ENCODE peak calls at places on chromosomes 12 and 14, in six cellular contexts. One of them, this sample, is unnamed.

GRCh38 chr12:79381246-79382208 is 309.2 kb downstream of the PAWR start:
- DNase-seq in K562: no peak
- DNase-seq in HepG2: no peak
- DNase-seq in A549: no peak
- DNase-seq in GM12878: no peak
- DNase-seq in endothelial cell of umbilical vein: no peak
- DNase-seq in this sample: no peak

GRCh38 chr12:49341777-49342065 is 4.7 kb upstream of the C1QL4 start:
- DNase-seq in endothelial cell of umbilical vein: no peak
- DNase-seq in HepG2: no peak
- DNase-seq in K562: no peak
- DNase-seq in GM12878: no peak
- DNase-seq in A549: no peak
- DNase-seq in this sample: no peak

GRCh38 chr12:95942532-95943230 is at the start of gene CCDC38:
- DNase-seq in endothelial cell of umbilical vein: no peak
- DNase-seq in K562: peak
- DNase-seq in A549: peak
- DNase-seq in HepG2: peak
- DNase-seq in GM12878: peak
- DNase-seq in this sample: peak

GRCh38 chr12:25248137-25248536 is 2.6 kb downstream of the KRAS start:
- DNase-seq in K562: no peak
- DNase-seq in GM12878: no peak
- DNase-seq in endothelial cell of umbilical vein: no peak
- DNase-seq in HepG2: no peak
- DNase-seq in A549: no peak
- DNase-seq in this sample: no peak

GRCh38 chr12:124057691-124058090 is 84.7 kb downstream of the ZNF664 start:
- DNase-seq in A549: no peak
- DNase-seq in GM12878: no peak
- DNase-seq in K562: no peak
- DNase-seq in HepG2: no peak
- DNase-seq in endothelial cell of umbilical vein: no peak
- DNase-seq in this sample: no peak

GRCh38 chr14:51776102-51776894 is 84.1 kb upstream of the GNG2 start:
- DNase-seq in K562: peak
- DNase-seq in A549: peak
- DNase-seq in HepG2: peak
- DNase-seq in GM12878: no peak
- DNase-seq in endothelial cell of umbilical vein: peak
- DNase-seq in this sample: peak

GRCh38 chr14:53925201-53925766 is 31.3 kb downstream of the BMP4 start:
- DNase-seq in A549: no peak
- DNase-seq in GM12878: no peak
- DNase-seq in HepG2: no peak
- DNase-seq in endothelial cell of umbilical vein: no peak
- DNase-seq in K562: no peak
- DNase-seq in this sample: no peak

GRCh38 chr14:104331871-104332605 is 193.7 kb downstream of the KIF26A start:
- DNase-seq in endothelial cell of umbilical vein: no peak
- DNase-seq in K562: no peak
- DNase-seq in HepG2: no peak
- DNase-seq in A549: no peak
- DNase-seq in GM12878: no peak
- DNase-seq in this sample: no peak

GRCh38 chr12:49580572-49581535 is 12.9 kb upstream of the MCRS1 start:
- DNase-seq in HepG2: peak
- DNase-seq in K562: peak
- DNase-seq in endothelial cell of umbilical vein: peak
- DNase-seq in GM12878: no peak
- DNase-seq in A549: peak
- DNase-seq in this sample: peak

GRCh38 chr14:71175491-71175890 is 268.2 kb downstream of the PCNX1 start:
- DNase-seq in A549: no peak
- DNase-seq in GM12878: no peak
- DNase-seq in endothelial cell of umbilical vein: no peak
- DNase-seq in HepG2: no peak
- DNase-seq in K562: no peak
- DNase-seq in this sample: no peak

GRCh38 chr14:68789798-68790655 is 2.8 kb downstream of the ZFP36L1 start:
- DNase-seq in K562: no peak
- DNase-seq in A549: no peak
- DNase-seq in HepG2: no peak
- DNase-seq in endothelial cell of umbilical vein: peak
- DNase-seq in GM12878: no peak
- DNase-seq in this sample: no peak

GRCh38 chr12:18224745-18225144 is 36.6 kb upstream of the PIK3C2G start:
- DNase-seq in GM12878: no peak
- DNase-seq in K562: no peak
- DNase-seq in HepG2: peak
- DNase-seq in endothelial cell of umbilical vein: no peak
- DNase-seq in A549: peak
- DNase-seq in this sample: peak

GRCh38 chr12:124786065-124786964 is 77.3 kb downstream of the SCARB1 start:
- DNase-seq in HepG2: no peak
- DNase-seq in endothelial cell of umbilical vein: peak
- DNase-seq in A549: no peak
- DNase-seq in GM12878: no peak
- DNase-seq in K562: peak
- DNase-seq in this sample: no peak

GRCh38 chr12:6294533-6295186 is 15.8 kb upstream of the PLEKHG6 start:
- DNase-seq in K562: no peak
- DNase-seq in A549: no peak
- DNase-seq in endothelial cell of umbilical vein: no peak
- DNase-seq in GM12878: no peak
- DNase-seq in HepG2: peak
- DNase-seq in this sample: no peak

GRCh38 chr14:61091657-61092273 is 110.7 kb downstream of the SLC38A6 start:
- DNase-seq in GM12878: no peak
- DNase-seq in HepG2: no peak
- DNase-seq in K562: no peak
- DNase-seq in A549: no peak
- DNase-seq in endothelial cell of umbilical vein: no peak
- DNase-seq in this sample: no peak
- TF ChIP-seq POLR2A in GM12878: no peak
- TF ChIP-seq POLR2A in HepG2: no peak
- TF ChIP-seq POLR2A in K562: no peak
- TF ChIP-seq POLR2A in A549: no peak
- TF ChIP-seq POLR2A in endothelial cell of umbilical vein: no peak
- TF ChIP-seq POLR2A in this sample: no peak

GRCh38 chr12:103774977-103775560 is 66.0 kb downstream of the NT5DC3 start:
- DNase-seq in K562: no peak
- DNase-seq in HepG2: no peak
- DNase-seq in GM12878: no peak
- DNase-seq in A549: no peak
- DNase-seq in endothelial cell of umbilical vein: no peak
- DNase-seq in this sample: no peak
- TF ChIP-seq CTCF in K562: no peak
- TF ChIP-seq CTCF in HepG2: no peak
- TF ChIP-seq CTCF in GM12878: no peak
- TF ChIP-seq CTCF in A549: no peak
- TF ChIP-seq CTCF in endothelial cell of umbilical vein: no peak
- TF ChIP-seq CTCF in this sample: no peak

GRCh38 chr14:60655114-60655897 is 6.0 kb upstream of the SIX1 start:
- DNase-seq in A549: no peak
- DNase-seq in GM12878: no peak
- DNase-seq in K562: no peak
- DNase-seq in endothelial cell of umbilical vein: no peak
- DNase-seq in HepG2: no peak
- DNase-seq in this sample: no peak

GRCh38 chr14:60657609-60657983 is 8.3 kb upstream of the SIX1 start:
- DNase-seq in K562: no peak
- DNase-seq in A549: no peak
- DNase-seq in GM12878: no peak
- DNase-seq in HepG2: no peak
- DNase-seq in endothelial cell of umbilical vein: no peak
- DNase-seq in this sample: no peak

GRCh38 chr14:60658116-60658515 is 8.8 kb upstream of the SIX1 start:
- DNase-seq in endothelial cell of umbilical vein: no peak
- DNase-seq in K562: no peak
- DNase-seq in HepG2: no peak
- DNase-seq in GM12878: no peak
- DNase-seq in A549: no peak
- DNase-seq in this sample: no peak

GRCh38 chr14:60655898-60656754 is 6.8 kb upstream of the SIX1 start:
- DNase-seq in HepG2: no peak
- DNase-seq in K562: no peak
- DNase-seq in endothelial cell of umbilical vein: no peak
- DNase-seq in GM12878: no peak
- DNase-seq in A549: no peak
- DNase-seq in this sample: peak

DNA sequence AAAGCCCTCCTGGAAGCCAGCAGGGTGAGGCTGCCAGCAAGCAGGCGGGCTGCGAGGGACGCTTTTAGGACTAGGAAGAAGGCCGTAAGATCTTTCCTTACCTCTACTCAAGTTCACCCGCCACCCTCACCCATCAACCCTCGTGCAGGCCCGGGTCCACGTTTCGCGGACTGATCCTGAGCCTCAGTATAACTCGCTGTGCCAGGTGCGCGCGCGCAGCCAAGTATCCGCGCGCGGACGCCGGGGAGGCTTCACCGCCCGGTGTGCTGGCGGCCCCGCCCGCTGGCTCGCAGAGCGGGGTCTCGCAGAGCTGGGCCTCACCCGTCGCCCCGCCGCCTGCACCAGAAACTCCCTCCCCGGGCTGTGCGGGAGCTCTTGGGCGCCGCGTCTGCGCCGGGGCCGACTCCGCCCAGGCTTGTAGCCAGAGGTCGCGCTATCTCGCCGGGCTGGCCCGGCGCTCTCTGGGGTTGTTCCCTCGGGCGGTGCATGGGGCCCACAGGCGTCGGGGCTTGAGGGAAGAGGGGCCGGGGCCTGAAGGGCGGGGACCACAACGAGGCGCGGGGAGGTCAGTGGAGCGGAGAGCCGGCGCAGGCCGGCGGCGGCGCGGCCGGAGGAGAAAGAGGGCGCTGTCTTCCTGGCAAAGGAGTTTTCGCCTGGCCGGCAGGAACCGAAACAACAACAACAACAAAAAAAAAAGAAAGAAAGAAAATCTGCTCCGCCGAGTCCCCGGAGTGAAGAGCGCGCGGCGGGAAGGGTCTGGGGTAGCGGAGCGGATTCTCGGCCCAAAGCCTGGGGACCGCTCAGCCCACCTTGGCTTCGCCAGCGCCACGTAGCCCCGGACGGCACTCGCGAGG is 7.7 kb upstream of the SIX1 start:
- DNase-seq in GM12878: peak
- DNase-seq in HepG2: peak
- DNase-seq in endothelial cell of umbilical vein: peak
- DNase-seq in K562: no peak
- DNase-seq in A549: peak
- DNase-seq in this sample: peak
- TF ChIP-seq MYC in GM12878: no peak
- TF ChIP-seq MYC in HepG2: no peak
- TF ChIP-seq MYC in endothelial cell of umbilical vein: no peak
- TF ChIP-seq MYC in K562: no peak
- TF ChIP-seq MYC in A549: no peak
- TF ChIP-seq MYC in this sample: no peak

GRCh38 chr14:77027538-77028383 is 747 bp downstream of the IRF2BPL start:
- DNase-seq in endothelial cell of umbilical vein: peak
- DNase-seq in K562: peak
- DNase-seq in GM12878: no peak
- DNase-seq in A549: peak
- DNase-seq in HepG2: no peak
- DNase-seq in this sample: peak
- TF ChIP-seq POLR2A in endothelial cell of umbilical vein: no peak
- TF ChIP-seq POLR2A in K562: no peak
- TF ChIP-seq POLR2A in GM12878: peak
- TF ChIP-seq POLR2A in A549: no peak
- TF ChIP-seq POLR2A in HepG2: peak
- TF ChIP-seq POLR2A in this sample: no peak